ENCODE peak calls at places on chromosomes 12 and 14, in five cellular contexts. A is astrocyte, B is lung, L is IMR-90, K is esophagus squamous epithelium. S is an unnamed sample. For H3K27me3, the result is how much of the 10 kb centered on the place peaks cover.

GRCh38 chr12:123132951-123133619 is 17.8 kb downstream of the PITPNM2 start:
- DNase-seq in A (no peak), B (no peak), L (no peak), K (no peak), S (no peak)

GRCh38 chr12:109777544-109777943 is 55.7 kb downstream of the TRPV4 start:
- DNase-seq in A (no peak), B (no peak), L (peak), K (no peak), S (no peak)

GRCh38 chr14:39034481-39035296 is 68.3 kb downstream of the SEC23A start:
- DNase-seq in A (no peak), B (no peak), L (no peak), K (no peak), S (no peak)

GRCh38 chr12:124434364-124434763 is 133.0 kb downstream of the NCOR2 start:
- DNase-seq in A (no peak), B (no peak), L (no peak), K (no peak), S (no peak)

GRCh38 chr12:96136720-96137378 is 57.3 kb upstream of the ELK3 start:
- DNase-seq in A (peak), B (no peak), L (peak), K (no peak), S (no peak)

GRCh38 chr12:52018448-52019122 is 11.8 kb downstream of the TAMALIN start:
- DNase-seq in A (no peak), B (no peak), L (no peak), K (no peak), S (no peak)

GRCh38 chr12:113240395-113240794 is 19.1 kb downstream of the TPCN1 start:
- DNase-seq in A (no peak), B (no peak), L (no peak), K (no peak), S (no peak)

GRCh38 chr12:66131067-66131688 is 628 bp upstream of the LLPH start:
- DNase-seq in A (no peak), B (no peak), L (no peak), K (no peak), S (no peak)

GRCh38 chr12:61891632-61892031 is 368.6 kb upstream of the USP15 start:
- DNase-seq in A (no peak), B (no peak), L (no peak), K (no peak), S (no peak)

GRCh38 chr14:89521988-89522387 is 105.0 kb upstream of the FOXN3 start:
- DNase-seq in A (no peak), B (no peak), L (no peak), K (no peak), S (no peak)

GRCh38 chr12:109304485-109304884 is 4.6 kb downstream of the FOXN4 start:
- DNase-seq in A (no peak), B (no peak), L (no peak), K (no peak), S (no peak)

GRCh38 chr12:60494249-60494648 is 898.4 kb downstream of the SLC16A7 start:
- DNase-seq in A (peak), B (no peak), L (peak), K (no peak), S (no peak)

GRCh38 chr12:46523863-46524770 is 151.5 kb upstream of the SLC38A2 start:
- DNase-seq in A (peak), B (no peak), L (peak), K (no peak), S (peak)

GRCh38 chr14:88870777-88871176 is 46.3 kb downstream of the TTC8 start:
- DNase-seq in A (no peak), B (no peak), L (no peak), K (no peak), S (no peak)

GRCh38 chr14:101362529-101363260 is 198.6 kb upstream of the DIO3 start:
- DNase-seq in A (no peak), B (no peak), L (no peak), K (no peak), S (peak)

GRCh38 chr12:65879878-65880277 is 55.6 kb downstream of the HMGA2 start:
- DNase-seq in A (peak), B (no peak), L (peak), K (no peak), S (no peak)

GRCh38 chr14:73254247-73255004 is 17.1 kb downstream of the PAPLN start:
- DNase-seq in A (no peak), B (no peak), L (no peak), K (no peak), S (peak)

GRCh38 chr14:69615471-69616407 is 4.3 kb downstream of the SUSD6 start:
- DNase-seq in A (peak), B (peak), L (peak), K (no peak), S (no peak)

GRCh38 chr14:60003991-60004390 is 84.0 kb downstream of the LRRC9 start:
- DNase-seq in A (no peak), B (no peak), L (no peak), K (no peak), S (no peak)

GRCh38 chr14:60862283-60862682 is 118.6 kb downstream of the TRMT5 start:
- DNase-seq in A (no peak), B (peak), L (no peak), K (no peak), S (no peak)

GRCh38 chr12:40469736-40470135 is 222.5 kb upstream of the CNTN1 start:
- DNase-seq in A (no peak), B (no peak), L (no peak), K (no peak), S (no peak)
- TF ChIP-seq CTCF in A (no peak), B (no peak), L (no peak), K (no peak), S (no peak)

DNA sequence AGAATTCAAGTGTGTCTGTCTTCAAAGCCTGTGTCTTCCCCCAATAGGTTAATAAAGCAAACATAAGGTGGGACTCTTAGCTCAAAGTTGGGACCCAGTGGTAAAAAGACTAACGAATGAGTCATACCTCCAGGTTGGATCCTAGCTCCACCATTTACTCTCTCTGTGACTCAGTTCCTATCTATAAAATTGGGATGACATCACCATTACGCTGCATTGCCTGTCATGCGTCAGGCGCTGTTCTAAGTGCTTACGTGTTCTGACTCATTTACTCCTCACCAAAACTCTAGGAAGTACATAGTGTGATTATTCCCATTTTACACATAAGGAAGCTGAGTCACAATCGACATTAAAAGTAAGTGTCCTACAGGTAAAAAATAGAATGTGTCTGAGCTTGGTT is 915.8 kb downstream of the VRK1 start:
- DNase-seq in A (peak), B (no peak), L (no peak), K (no peak), S (no peak)
- H3K27me3 ChIP-seq in A (under half), B (under half), L (under half), K (under half), S (under half)

GRCh38 chr12:27807063-27807703 is 27.1 kb upstream of the MANSC4 start:
- DNase-seq in A (no peak), B (no peak), L (no peak), K (no peak), S (no peak)
- TF ChIP-seq CTCF in A (no peak), B (no peak), L (no peak), K (no peak), S (peak)

GRCh38 chr12:130504110-130504835 is 166.6 kb downstream of the PIWIL1 start:
- DNase-seq in A (no peak), B (no peak), L (no peak), K (no peak), S (no peak)
- H3K27me3 ChIP-seq in A (under half), B (under half), L (under half), K (under half), S (under half)

GRCh38 chr12:6751767-6752166 is 1.2 kb downstream of the MLF2 start:
- DNase-seq in A (no peak), B (no peak), L (no peak), K (no peak), S (no peak)

GRCh38 chr12:6752931-6753771 is at the start of gene MLF2:
- DNase-seq in A (peak), B (peak), L (peak), K (peak), S (peak)

GRCh38 chr12:6750506-6750905 is 2.4 kb downstream of the MLF2 start:
- DNase-seq in A (no peak), B (no peak), L (no peak), K (no peak), S (no peak)

GRCh38 chr12:6753772-6754356 is 923 bp upstream of the MLF2 start:
- DNase-seq in A (no peak), B (no peak), L (no peak), K (no peak), S (no peak)

GRCh38 chr12:6752181-6752930 is 585 bp downstream of the MLF2 start:
- DNase-seq in A (peak), B (peak), L (peak), K (no peak), S (no peak)
- TF ChIP-seq CTCF in A (peak), B (no peak), L (peak), K (no peak), S (peak)

GRCh38 chr12:132432721-132433577 is 57.0 kb upstream of the FBRSL1 start:
- DNase-seq in A (no peak), B (no peak), L (peak), K (no peak), S (no peak)
- H3K27me3 ChIP-seq in A (under half), B (under half), L (under half), K (under half), S (under half)

GRCh38 chr12:54169036-54169435 is 19.7 kb downstream of the SMUG1 start:
- DNase-seq in A (no peak), B (no peak), L (no peak), K (no peak), S (no peak)
- TF ChIP-seq CTCF in A (peak), B (no peak), L (no peak), K (no peak), S (no peak)

GRCh38 chr12:132352896-132353800 is 23.8 kb upstream of the GALNT9 start:
- DNase-seq in A (no peak), B (no peak), L (no peak), K (no peak), S (peak)
- H3K27me3 ChIP-seq in A (under half), B (under half), L (under half), K (under half), S (under half)

S was measured in RWPE2.